ENCODE peak calls at places on chromosomes 2 and 18, in four cellular contexts. One of them, this sample, is unnamed. For H3K36me3, the result is how much of the 10 kb centered on the place peaks cover.

GRCh38 chr2:47064076-47064475 is 91.0 kb downstream of the STPG4 start:
- DNase-seq in neuronal stem cell: no peak
- DNase-seq in H1: no peak
- DNase-seq in IMR-90: no peak
- DNase-seq in this sample: no peak

GRCh38 chr2:217035967-217036366 is 176.1 kb upstream of the TNP1 start:
- DNase-seq in neuronal stem cell: no peak
- DNase-seq in IMR-90: no peak
- DNase-seq in H1: no peak
- DNase-seq in this sample: no peak

GRCh38 chr2:159497857-159498256 is 118.5 kb downstream of the BAZ2B start:
- DNase-seq in neuronal stem cell: no peak
- DNase-seq in IMR-90: no peak
- DNase-seq in H1: no peak
- DNase-seq in this sample: no peak

GRCh38 chr2:8676915-8677645 is 4.8 kb upstream of the ID2 start:
- DNase-seq in H1: no peak
- DNase-seq in IMR-90: peak
- DNase-seq in neuronal stem cell: peak
- DNase-seq in this sample: peak

GRCh38 chr18:22214731-22215528 is 45.5 kb downstream of the GATA6 start:
- DNase-seq in neuronal stem cell: no peak
- DNase-seq in IMR-90: peak
- DNase-seq in H1: no peak
- DNase-seq in this sample: no peak

GRCh38 chr2:23760746-23761145 is 166.2 kb downstream of the ATAD2B start:
- DNase-seq in neuronal stem cell: no peak
- DNase-seq in H1: no peak
- DNase-seq in IMR-90: peak
- DNase-seq in this sample: peak

GRCh38 chr18:364221-364620 is 96.4 kb upstream of the THOC1 start:
- DNase-seq in IMR-90: no peak
- DNase-seq in H1: no peak
- DNase-seq in neuronal stem cell: no peak
- DNase-seq in this sample: no peak

GRCh38 chr2:121790276-121790956 is 35.0 kb downstream of the TSN start:
- DNase-seq in neuronal stem cell: no peak
- DNase-seq in IMR-90: peak
- DNase-seq in H1: no peak
- DNase-seq in this sample: peak

GRCh38 chr2:109466674-109467575 is 146.8 kb downstream of the SEPTIN10 start:
- DNase-seq in neuronal stem cell: no peak
- DNase-seq in H1: no peak
- DNase-seq in IMR-90: peak
- DNase-seq in this sample: no peak

GRCh38 chr2:19671907-19672306 is 229.9 kb downstream of the TTC32 start:
- DNase-seq in neuronal stem cell: no peak
- DNase-seq in H1: no peak
- DNase-seq in IMR-90: no peak
- DNase-seq in this sample: no peak

GRCh38 chr18:13313006-13313661 is 94.6 kb downstream of the LDLRAD4 start:
- DNase-seq in H1: no peak
- DNase-seq in IMR-90: no peak
- DNase-seq in neuronal stem cell: no peak
- DNase-seq in this sample: no peak

GRCh38 chr2:15991231-15991630 is 50.9 kb downstream of the MYCN start:
- DNase-seq in IMR-90: no peak
- DNase-seq in neuronal stem cell: no peak
- DNase-seq in H1: no peak
- DNase-seq in this sample: peak

GRCh38 chr2:24050041-24050655 is 607 bp downstream of the FKBP1B start:
- DNase-seq in IMR-90: no peak
- DNase-seq in neuronal stem cell: peak
- DNase-seq in H1: peak
- DNase-seq in this sample: peak

GRCh38 chr18:5103693-5104092 is 93.4 kb downstream of the AKAIN1 start:
- DNase-seq in H1: no peak
- DNase-seq in neuronal stem cell: no peak
- DNase-seq in IMR-90: no peak
- DNase-seq in this sample: peak

GRCh38 chr2:100895402-100895801 is 75.5 kb downstream of the NPAS2 start:
- DNase-seq in neuronal stem cell: no peak
- DNase-seq in IMR-90: no peak
- DNase-seq in H1: no peak
- DNase-seq in this sample: no peak

GRCh38 chr2:138867341-138867740 is 87.2 kb upstream of the NXPH2 start:
- DNase-seq in neuronal stem cell: no peak
- DNase-seq in IMR-90: no peak
- DNase-seq in H1: no peak
- DNase-seq in this sample: no peak

GRCh38 chr2:204060896-204061640 is 124.5 kb downstream of the ICOS start:
- DNase-seq in neuronal stem cell: no peak
- DNase-seq in IMR-90: no peak
- DNase-seq in H1: no peak
- DNase-seq in this sample: no peak

GRCh38 chr2:150426315-150426714 is 61.2 kb downstream of the RND3 start:
- DNase-seq in H1: no peak
- DNase-seq in neuronal stem cell: no peak
- DNase-seq in IMR-90: peak
- DNase-seq in this sample: no peak

GRCh38 chr2:150421252-150421651 is 66.2 kb downstream of the RND3 start:
- DNase-seq in IMR-90: no peak
- DNase-seq in neuronal stem cell: no peak
- DNase-seq in H1: no peak
- DNase-seq in this sample: no peak

GRCh38 chr2:150424361-150424760 is 63.1 kb downstream of the RND3 start:
- DNase-seq in H1: no peak
- DNase-seq in IMR-90: no peak
- DNase-seq in neuronal stem cell: no peak
- DNase-seq in this sample: peak

GRCh38 chr2:150426724-150427123 is 60.7 kb downstream of the RND3 start:
- DNase-seq in H1: no peak
- DNase-seq in IMR-90: no peak
- DNase-seq in neuronal stem cell: no peak
- DNase-seq in this sample: peak

GRCh38 chr2:150425121-150425559 is 62.3 kb downstream of the RND3 start:
- DNase-seq in IMR-90: peak
- DNase-seq in neuronal stem cell: peak
- DNase-seq in H1: peak
- DNase-seq in this sample: peak
- H2AK5ac ChIP-seq in IMR-90: peak
- H2AK5ac ChIP-seq in neuronal stem cell: no peak
- H2AK5ac ChIP-seq in H1: no peak
- H2AK5ac ChIP-seq in this sample: no peak

DNA sequence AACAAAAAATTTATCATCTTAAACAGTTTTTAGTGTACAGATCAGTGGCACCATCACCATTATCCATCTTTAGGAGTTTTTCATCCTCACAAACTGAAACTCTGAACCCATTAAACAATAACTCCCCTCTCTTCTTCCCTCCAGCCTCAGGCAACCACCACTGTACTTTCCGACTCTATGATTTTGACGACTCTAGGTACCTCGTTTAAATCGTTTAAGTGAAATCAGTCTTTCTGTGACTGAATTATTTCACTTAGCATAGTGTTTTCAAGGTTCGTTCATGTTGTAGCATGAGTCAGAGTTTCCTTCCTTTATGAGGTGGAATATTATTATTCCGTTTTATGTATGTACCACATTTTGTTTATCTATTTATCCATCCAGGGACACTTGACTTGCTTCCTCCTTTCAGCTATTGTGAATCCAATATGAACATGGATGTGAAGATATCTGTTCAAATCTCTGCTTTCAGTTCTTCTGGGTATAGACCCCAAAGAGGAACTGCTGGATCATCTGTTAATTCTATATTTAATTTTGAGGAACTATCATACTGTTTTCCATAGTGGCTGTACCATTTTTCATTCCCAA is 19.1 kb downstream of the IL1R2 start:
- DNase-seq in H1: no peak
- DNase-seq in neuronal stem cell: no peak
- DNase-seq in IMR-90: no peak
- DNase-seq in this sample: no peak
- H3K36me3 ChIP-seq in H1: under half
- H3K36me3 ChIP-seq in neuronal stem cell: under half
- H3K36me3 ChIP-seq in IMR-90: under half
- H3K36me3 ChIP-seq in this sample: under half

GRCh38 chr18:55433688-55434087 is 154.3 kb downstream of the TCF4 start:
- DNase-seq in H1: no peak
- DNase-seq in IMR-90: no peak
- DNase-seq in neuronal stem cell: no peak
- DNase-seq in this sample: no peak

GRCh38 chr18:55435592-55435991 is 152.4 kb downstream of the TCF4 start:
- DNase-seq in neuronal stem cell: no peak
- DNase-seq in IMR-90: no peak
- DNase-seq in H1: no peak
- DNase-seq in this sample: no peak

GRCh38 chr18:55430026-55430425 is 158.0 kb downstream of the TCF4 start:
- DNase-seq in H1: no peak
- DNase-seq in IMR-90: no peak
- DNase-seq in neuronal stem cell: no peak
- DNase-seq in this sample: no peak

GRCh38 chr18:55432307-55433040 is 155.5 kb downstream of the TCF4 start:
- DNase-seq in IMR-90: no peak
- DNase-seq in neuronal stem cell: no peak
- DNase-seq in H1: no peak
- DNase-seq in this sample: no peak

DNA sequence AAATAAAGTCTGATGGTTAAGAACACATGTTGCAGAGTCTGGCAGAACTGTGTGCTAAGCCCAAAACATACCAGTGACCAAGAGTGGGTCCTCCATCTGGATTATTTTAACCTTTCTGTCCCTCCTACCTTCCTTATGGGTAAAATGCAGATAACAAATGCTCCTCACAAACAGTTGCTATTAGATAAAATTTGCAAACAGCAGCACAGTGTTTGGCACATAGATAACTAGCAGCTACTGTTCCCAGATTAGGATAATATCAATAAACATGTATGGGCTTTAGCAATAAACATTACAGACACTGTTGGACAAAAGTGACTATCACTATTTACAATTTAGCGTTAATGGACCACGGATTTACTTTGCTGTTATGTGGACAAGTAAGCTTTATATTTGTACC is 154.9 kb downstream of the TCF4 start:
- DNase-seq in neuronal stem cell: no peak
- DNase-seq in IMR-90: no peak
- DNase-seq in H1: no peak
- DNase-seq in this sample: no peak
- H3K4me3 ChIP-seq in neuronal stem cell: no peak
- H3K4me3 ChIP-seq in IMR-90: no peak
- H3K4me3 ChIP-seq in H1: no peak
- H3K4me3 ChIP-seq in this sample: no peak

GRCh38 chr2:71129114-71129890 is 727 bp downstream of the MCEE start:
- DNase-seq in H1: no peak
- DNase-seq in neuronal stem cell: no peak
- DNase-seq in IMR-90: peak
- DNase-seq in this sample: peak

GRCh38 chr2:71129891-71130324 is at the start of gene MCEE:
- DNase-seq in IMR-90: peak
- DNase-seq in H1: peak
- DNase-seq in neuronal stem cell: peak
- DNase-seq in this sample: peak

GRCh38 chr2:71133603-71134002 is 3.2 kb downstream of the MPHOSPH10 start:
- DNase-seq in IMR-90: no peak
- DNase-seq in neuronal stem cell: no peak
- DNase-seq in H1: no peak
- DNase-seq in this sample: no peak

GRCh38 chr2:71126957-71127356 is 3.1 kb downstream of the MCEE start:
- DNase-seq in IMR-90: no peak
- DNase-seq in neuronal stem cell: no peak
- DNase-seq in H1: no peak
- DNase-seq in this sample: no peak

DNA sequence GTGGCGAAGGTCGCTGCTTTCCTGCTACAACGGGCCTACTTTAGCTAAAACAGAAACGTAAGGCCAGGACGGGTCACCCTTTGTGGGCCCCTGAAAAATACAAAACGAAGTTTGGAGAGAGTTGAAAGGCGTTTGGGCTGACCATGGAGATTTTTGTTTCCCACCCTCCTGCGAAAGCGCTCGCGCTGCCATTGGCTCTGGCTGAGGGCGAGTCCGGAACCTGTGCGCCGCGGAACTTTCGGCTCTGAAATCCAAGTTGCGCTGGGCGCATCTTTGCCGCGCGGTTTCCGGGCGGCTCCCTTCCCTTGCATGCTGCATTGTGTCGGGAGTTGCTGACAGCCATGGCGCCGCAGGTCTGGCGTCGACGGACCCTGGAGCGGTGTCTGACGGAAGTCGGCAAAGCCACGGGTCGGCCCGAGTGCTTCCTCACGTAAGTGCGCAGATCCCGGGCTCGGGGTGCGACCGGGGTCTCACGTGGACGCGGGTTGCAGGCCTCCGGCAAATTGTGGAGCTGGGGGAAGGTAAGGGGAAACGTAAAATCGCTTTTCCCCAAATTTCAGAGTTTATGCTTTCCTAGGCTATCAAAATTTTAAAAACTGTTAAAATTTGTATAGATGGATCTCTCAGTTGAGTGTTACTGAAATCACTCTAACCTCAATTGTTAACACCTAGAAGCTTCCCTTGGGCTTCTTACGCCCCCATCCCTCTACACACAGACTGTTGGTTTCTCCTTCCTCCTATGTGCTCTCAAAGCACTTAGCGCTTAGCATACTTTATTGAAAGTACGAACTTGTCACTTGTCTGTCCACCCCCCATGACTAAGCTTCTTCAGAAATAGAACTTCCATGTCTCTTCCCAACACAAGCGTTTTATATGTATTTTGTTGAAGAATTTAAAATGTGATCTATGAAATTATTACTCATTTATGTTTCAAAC is at the start of gene MPHOSPH10:
- DNase-seq in neuronal stem cell: peak
- DNase-seq in IMR-90: peak
- DNase-seq in H1: peak
- DNase-seq in this sample: peak
- H2AK5ac ChIP-seq in neuronal stem cell: no peak
- H2AK5ac ChIP-seq in IMR-90: peak
- H2AK5ac ChIP-seq in H1: peak
- H2AK5ac ChIP-seq in this sample: no peak

GRCh38 chr2:51290725-51291124 is 258.8 kb upstream of the NRXN1 start:
- DNase-seq in H1: no peak
- DNase-seq in IMR-90: peak
- DNase-seq in neuronal stem cell: no peak
- DNase-seq in this sample: no peak
- H3K36me3 ChIP-seq in H1: under half
- H3K36me3 ChIP-seq in IMR-90: under half
- H3K36me3 ChIP-seq in neuronal stem cell: under half
- H3K36me3 ChIP-seq in this sample: under half

GRCh38 chr2:224562831-224563230 is 22.3 kb downstream of the CUL3 start:
- DNase-seq in neuronal stem cell: no peak
- DNase-seq in H1: no peak
- DNase-seq in IMR-90: no peak
- DNase-seq in this sample: no peak
- H3K4me3 ChIP-seq in neuronal stem cell: no peak
- H3K4me3 ChIP-seq in H1: no peak
- H3K4me3 ChIP-seq in IMR-90: no peak
- H3K4me3 ChIP-seq in this sample: no peak

This sample was measured in mesendoderm.